ENCODE peak calls at places on chromosomes 16 and 17, in seven cellular contexts. J, I, U, B, D, R and M are unnamed samples.

GRCh38 chr16:3591991-3592390 is 14.8 kb upstream of the NLRC3 start:
- DNase-seq in B (no peak), I (no peak), U (no peak), D (no peak), R (no peak), J (no peak), M (no peak)

GRCh38 chr16:49755291-49755611 is 100.7 kb downstream of the ZNF423 start:
- DNase-seq in D (no peak), R (no peak), U (no peak), I (peak; percentile 43), B (peak; percentile 55), J (no peak), M (no peak)

GRCh38 chr16:84827131-84827574 is 7.4 kb downstream of the CRISPLD2 start:
- DNase-seq in D (no peak), R (no peak), B (peak; percentile 56), U (no peak), J (no peak), I (no peak), M (no peak)

GRCh38 chr16:89498839-89499238 is 8.5 kb upstream of the ANKRD11 start:
- DNase-seq in B (no peak), I (no peak), J (no peak), R (no peak), U (no peak), D (no peak), M (no peak)

GRCh38 chr17:48307814-48308411 is 122.1 kb downstream of the SKAP1 start:
- DNase-seq in J (peak; percentile 18), R (no peak), I (peak; percentile 12), U (peak; percentile 9), D (peak; percentile 30), B (peak; percentile 60), M (peak; percentile 42)

GRCh38 chr17:28467456-28468025 is 5.9 kb upstream of the SLC13A2 start:
- DNase-seq in R (no peak), D (no peak), J (no peak), U (no peak), I (no peak), B (peak; percentile 70), M (no peak)

GRCh38 chr17:16467886-16468285 is 24.1 kb downstream of the LRRC75A start:
- DNase-seq in D (no peak), R (no peak), B (peak; percentile 27), U (no peak), J (no peak), I (no peak), M (no peak)

GRCh38 chr16:10297341-10298006 is 88.4 kb upstream of the ATF7IP2 start:
- DNase-seq in B (no peak), I (no peak), U (no peak), J (peak; percentile 7), R (no peak), D (no peak), M (peak; percentile 63)

GRCh38 chr17:58172369-58173071 is 5.7 kb downstream of the OR4D2 start:
- DNase-seq in I (no peak), J (no peak), U (no peak), D (peak; percentile 3), B (peak; percentile 12), R (no peak), M (peak; percentile 11)

GRCh38 chr17:81328925-81329278 is 33.8 kb upstream of the SLC38A10 start:
- DNase-seq in J (no peak), U (no peak), I (no peak), R (no peak), B (no peak), D (no peak), M (no peak)

GRCh38 chr16:75120253-75120652 is 3.7 kb upstream of the LDHD start:
- DNase-seq in B (no peak), J (no peak), U (no peak), I (no peak), D (no peak), R (no peak), M (no peak)

GRCh38 chr17:80313160-80313829 is 52.6 kb downstream of the RNF213 start:
- DNase-seq in B (no peak), J (no peak), D (no peak), U (no peak), R (no peak), I (no peak), M (no peak)

GRCh38 chr17:16929281-16929680 is 42.6 kb downstream of the TNFRSF13B start:
- DNase-seq in J (no peak), I (no peak), D (no peak), B (no peak), R (no peak), U (no peak), M (no peak)

GRCh38 chr17:9074106-9074505 is 52.8 kb downstream of the NTN1 start:
- DNase-seq in R (no peak), J (no peak), B (no peak), D (no peak), U (no peak), I (no peak), M (no peak)

GRCh38 chr16:64240586-64240985 is 881.3 kb downstream of the CDH11 start:
- DNase-seq in R (no peak), D (no peak), J (no peak), I (peak; percentile 41), U (no peak), B (peak; percentile 64), M (no peak)

GRCh38 chr17:56752263-56752662 is 81.5 kb downstream of the C17orf67 start:
- DNase-seq in U (no peak), R (no peak), I (no peak), J (no peak), B (peak; percentile 50), D (no peak), M (no peak)

GRCh38 chr16:65342231-65342866 is 220.5 kb upstream of the CDH11 start:
- DNase-seq in B (peak; percentile 61), R (no peak), D (no peak), J (no peak), I (no peak), U (no peak), M (no peak)

GRCh38 chr17:80979547-80980378 is 11.9 kb upstream of the CHMP6 start:
- DNase-seq in B (no peak), I (no peak), U (no peak), D (no peak), J (no peak), R (no peak), M (no peak)

GRCh38 chr17:304461-304860 is 48.1 kb downstream of the RPH3AL start:
- DNase-seq in U (no peak), J (no peak), I (no peak), R (no peak), D (no peak), B (peak; percentile 6), M (no peak)

GRCh38 chr17:77461277-77462057 is 320.7 kb downstream of the SEC14L1 start:
- DNase-seq in D (no peak), I (no peak), J (no peak), U (no peak), B (no peak), R (no peak), M (no peak)

GRCh38 chr16:72999541-73000019 is 48.3 kb downstream of the ZFHX3 start:
- DNase-seq in U (no peak), B (no peak), J (no peak), D (no peak), I (no peak), R (no peak), M (no peak)

GRCh38 chr16:74811911-74812310 is 37.3 kb upstream of the FA2H start:
- DNase-seq in D (no peak), B (no peak), R (no peak), J (no peak), I (no peak), U (no peak), M (no peak)

GRCh38 chr16:69234460-69234859 is 47.5 kb downstream of the SNTB2 start:
- DNase-seq in B (no peak), R (no peak), I (no peak), J (no peak), D (no peak), U (no peak), M (no peak)

GRCh38 chr17:75979705-75980187 is 706 bp downstream of the TEN1 start:
- DNase-seq in D (no peak), I (peak; percentile 63), R (no peak), U (no peak), J (no peak), B (peak; percentile 75), M (no peak)

GRCh38 chr17:41885733-41886132 is 20.5 kb upstream of the KLHL11 start:
- DNase-seq in R (no peak), D (no peak), J (no peak), U (no peak), I (peak; percentile 8), B (no peak), M (no peak)

GRCh38 chr16:73448970-73449369 is 401.0 kb upstream of the ZFHX3 start:
- DNase-seq in I (no peak), B (no peak), D (no peak), U (no peak), R (no peak), J (no peak), M (no peak)

GRCh38 chr16:68377667-68378420 is 67.0 kb downstream of the PRMT7 start:
- DNase-seq in U (no peak), R (no peak), B (no peak), J (peak; percentile 28), D (no peak), I (no peak), M (no peak)

GRCh38 chr17:72063262-72063661 is 57.6 kb upstream of the SOX9 start:
- DNase-seq in I (no peak), R (no peak), B (no peak), D (no peak), J (no peak), U (no peak), M (no peak)

GRCh38 chr16:19348578-19349315 is 63.2 kb downstream of the CLEC19A start:
- DNase-seq in J (peak; percentile 5), D (no peak), I (no peak), R (no peak), U (no peak), B (no peak), M (no peak)

GRCh38 chr17:67546578-67547527 is 169.8 kb downstream of the PITPNC1 start:
- DNase-seq in R (no peak), J (peak; percentile 25), I (peak; percentile 47), U (no peak), D (no peak), B (peak; percentile 53), M (no peak)

GRCh38 chr17:77433385-77434135 is 292.8 kb downstream of the SEC14L1 start:
- DNase-seq in R (no peak), B (peak; percentile 90), D (no peak), I (peak; percentile 5), U (no peak), J (no peak), M (no peak)

GRCh38 chr17:83199500-83200201 is 120.2 kb downstream of the METRNL start:
- DNase-seq in B (peak; percentile 88), D (no peak), U (peak; percentile 43), I (no peak), J (no peak), R (no peak), M (no peak)

GRCh38 chr16:30527635-30528178 is 1.3 kb upstream of the ZNF768 start:
- DNase-seq in J (peak; percentile 39), U (no peak), R (no peak), I (no peak), D (no peak), B (peak; percentile 39), M (peak; percentile 61)

GRCh38 chr16:31709181-31709580 is 164.4 kb upstream of the ZNF267 start:
- DNase-seq in J (no peak), U (no peak), B (no peak), I (no peak), D (no peak), R (no peak), M (no peak)